ENCODE peak calls at places on chromosome 22, in six cellular contexts. One of them, this sample, is unnamed.

GRCh38 chr22:23357028-23357427 is 176.7 kb downstream of the BCR start:
- DNase-seq in MM.1S: no peak
- DNase-seq in SJSA1: no peak
- DNase-seq in activated CD4-positive, CD25-positive, alpha-beta regulatory T cell: no peak
- DNase-seq in activated T-helper 1 cell treated with anti-CD3 and anti-CD28 coated beads, Interleukin-2, amount 50 U/mL, for 16 hours: no peak
- DNase-seq in stimulated activated CD4-positive, alpha-beta T cell treated with anti-CD3 and anti-CD28 coated beads, Interleukin-1b, Interleukin-23, amount 100 ng/mL, for 24 hours: no peak
- DNase-seq in this sample: no peak

GRCh38 chr22:40084246-40084645 is 89.5 kb downstream of the FAM83F start:
- DNase-seq in MM.1S: no peak
- DNase-seq in SJSA1: no peak
- DNase-seq in activated CD4-positive, CD25-positive, alpha-beta regulatory T cell: no peak
- DNase-seq in activated T-helper 1 cell treated with anti-CD3 and anti-CD28 coated beads, Interleukin-2, amount 50 U/mL, for 16 hours: no peak
- DNase-seq in stimulated activated CD4-positive, alpha-beta T cell treated with anti-CD3 and anti-CD28 coated beads, Interleukin-1b, Interleukin-23, amount 100 ng/mL, for 24 hours: no peak
- DNase-seq in this sample: no peak

GRCh38 chr22:39090426-39091064 is 6.5 kb upstream of the APOBEC3H start:
- DNase-seq in MM.1S: no peak
- DNase-seq in SJSA1: no peak
- DNase-seq in activated CD4-positive, CD25-positive, alpha-beta regulatory T cell: peak
- DNase-seq in activated T-helper 1 cell treated with anti-CD3 and anti-CD28 coated beads, Interleukin-2, amount 50 U/mL, for 16 hours: peak
- DNase-seq in stimulated activated CD4-positive, alpha-beta T cell treated with anti-CD3 and anti-CD28 coated beads, Interleukin-1b, Interleukin-23, amount 100 ng/mL, for 24 hours: peak
- DNase-seq in this sample: no peak

GRCh38 chr22:38244106-38244505 is 28.7 kb downstream of the TMEM184B start:
- DNase-seq in MM.1S: peak
- DNase-seq in SJSA1: no peak
- DNase-seq in activated CD4-positive, CD25-positive, alpha-beta regulatory T cell: no peak
- DNase-seq in activated T-helper 1 cell treated with anti-CD3 and anti-CD28 coated beads, Interleukin-2, amount 50 U/mL, for 16 hours: no peak
- DNase-seq in stimulated activated CD4-positive, alpha-beta T cell treated with anti-CD3 and anti-CD28 coated beads, Interleukin-1b, Interleukin-23, amount 100 ng/mL, for 24 hours: no peak
- DNase-seq in this sample: no peak

GRCh38 chr22:44683881-44684280 is 18.1 kb upstream of the PRR5 start:
- DNase-seq in MM.1S: no peak
- DNase-seq in SJSA1: no peak
- DNase-seq in activated CD4-positive, CD25-positive, alpha-beta regulatory T cell: no peak
- DNase-seq in activated T-helper 1 cell treated with anti-CD3 and anti-CD28 coated beads, Interleukin-2, amount 50 U/mL, for 16 hours: no peak
- DNase-seq in stimulated activated CD4-positive, alpha-beta T cell treated with anti-CD3 and anti-CD28 coated beads, Interleukin-1b, Interleukin-23, amount 100 ng/mL, for 24 hours: no peak
- DNase-seq in this sample: no peak

GRCh38 chr22:30045901-30046715 is 34.2 kb upstream of the HORMAD2 start:
- DNase-seq in MM.1S: no peak
- DNase-seq in SJSA1: no peak
- DNase-seq in activated CD4-positive, CD25-positive, alpha-beta regulatory T cell: no peak
- DNase-seq in activated T-helper 1 cell treated with anti-CD3 and anti-CD28 coated beads, Interleukin-2, amount 50 U/mL, for 16 hours: no peak
- DNase-seq in stimulated activated CD4-positive, alpha-beta T cell treated with anti-CD3 and anti-CD28 coated beads, Interleukin-1b, Interleukin-23, amount 100 ng/mL, for 24 hours: no peak
- DNase-seq in this sample: no peak

GRCh38 chr22:17570851-17571631 is 7.7 kb downstream of the SLC25A18 start:
- DNase-seq in MM.1S: no peak
- DNase-seq in SJSA1: no peak
- DNase-seq in activated CD4-positive, CD25-positive, alpha-beta regulatory T cell: no peak
- DNase-seq in activated T-helper 1 cell treated with anti-CD3 and anti-CD28 coated beads, Interleukin-2, amount 50 U/mL, for 16 hours: no peak
- DNase-seq in stimulated activated CD4-positive, alpha-beta T cell treated with anti-CD3 and anti-CD28 coated beads, Interleukin-1b, Interleukin-23, amount 100 ng/mL, for 24 hours: no peak
- DNase-seq in this sample: peak

GRCh38 chr22:23086787-23087186 is 16.5 kb downstream of the GNAZ start:
- DNase-seq in MM.1S: no peak
- DNase-seq in SJSA1: no peak
- DNase-seq in activated CD4-positive, CD25-positive, alpha-beta regulatory T cell: no peak
- DNase-seq in activated T-helper 1 cell treated with anti-CD3 and anti-CD28 coated beads, Interleukin-2, amount 50 U/mL, for 16 hours: no peak
- DNase-seq in stimulated activated CD4-positive, alpha-beta T cell treated with anti-CD3 and anti-CD28 coated beads, Interleukin-1b, Interleukin-23, amount 100 ng/mL, for 24 hours: no peak
- DNase-seq in this sample: no peak

GRCh38 chr22:28102413-28102812 is 183.4 kb upstream of the PITPNB start:
- DNase-seq in MM.1S: no peak
- DNase-seq in SJSA1: no peak
- DNase-seq in activated CD4-positive, CD25-positive, alpha-beta regulatory T cell: no peak
- DNase-seq in activated T-helper 1 cell treated with anti-CD3 and anti-CD28 coated beads, Interleukin-2, amount 50 U/mL, for 16 hours: no peak
- DNase-seq in stimulated activated CD4-positive, alpha-beta T cell treated with anti-CD3 and anti-CD28 coated beads, Interleukin-1b, Interleukin-23, amount 100 ng/mL, for 24 hours: no peak
- DNase-seq in this sample: no peak

GRCh38 chr22:38419864-38420172 is 35.2 kb downstream of the KCNJ4 start:
- DNase-seq in MM.1S: no peak
- DNase-seq in SJSA1: no peak
- DNase-seq in activated CD4-positive, CD25-positive, alpha-beta regulatory T cell: no peak
- DNase-seq in activated T-helper 1 cell treated with anti-CD3 and anti-CD28 coated beads, Interleukin-2, amount 50 U/mL, for 16 hours: no peak
- DNase-seq in stimulated activated CD4-positive, alpha-beta T cell treated with anti-CD3 and anti-CD28 coated beads, Interleukin-1b, Interleukin-23, amount 100 ng/mL, for 24 hours: no peak
- DNase-seq in this sample: no peak

GRCh38 chr22:46086577-46087335 is 63.6 kb upstream of the PPARA start:
- DNase-seq in MM.1S: no peak
- DNase-seq in SJSA1: peak
- DNase-seq in activated CD4-positive, CD25-positive, alpha-beta regulatory T cell: no peak
- DNase-seq in activated T-helper 1 cell treated with anti-CD3 and anti-CD28 coated beads, Interleukin-2, amount 50 U/mL, for 16 hours: no peak
- DNase-seq in stimulated activated CD4-positive, alpha-beta T cell treated with anti-CD3 and anti-CD28 coated beads, Interleukin-1b, Interleukin-23, amount 100 ng/mL, for 24 hours: no peak
- DNase-seq in this sample: no peak